ENCODE peak calls at places on chromosomes 4 and X, in six cellular contexts. One of them, this sample, is unnamed.

GRCh38 chrX:71632923-71633657 is 14.8 kb upstream of the CXCR3 start:
- DNase-seq in aorta: no peak
- DNase-seq in kidney epithelial cell: no peak
- DNase-seq in amniotic stem cell: no peak
- DNase-seq in stimulated activated CD4-positive, alpha-beta T cell treated with anti-CD3 and anti-CD28 coated beads, Interleukin-4, amount 100 ng/mL, for 24 hours: no peak
- DNase-seq in amygdala: no peak
- DNase-seq in this sample: no peak

GRCh38 chrX:124035657-124036056 is 74.2 kb downstream of the STAG2 start:
- DNase-seq in amniotic stem cell: no peak
- DNase-seq in aorta: no peak
- DNase-seq in stimulated activated CD4-positive, alpha-beta T cell treated with anti-CD3 and anti-CD28 coated beads, Interleukin-4, amount 100 ng/mL, for 24 hours: no peak
- DNase-seq in kidney epithelial cell: no peak
- DNase-seq in amygdala: no peak
- DNase-seq in this sample: no peak

GRCh38 chr4:128768373-128768996 is 41.0 kb upstream of the JADE1 start:
- DNase-seq in amniotic stem cell: no peak
- DNase-seq in aorta: no peak
- DNase-seq in amygdala: no peak
- DNase-seq in stimulated activated CD4-positive, alpha-beta T cell treated with anti-CD3 and anti-CD28 coated beads, Interleukin-4, amount 100 ng/mL, for 24 hours: no peak
- DNase-seq in kidney epithelial cell: no peak
- DNase-seq in this sample: no peak

GRCh38 chrX:85907316-85907715 is 140.0 kb downstream of the CHM start:
- DNase-seq in aorta: no peak
- DNase-seq in kidney epithelial cell: no peak
- DNase-seq in amniotic stem cell: no peak
- DNase-seq in amygdala: no peak
- DNase-seq in stimulated activated CD4-positive, alpha-beta T cell treated with anti-CD3 and anti-CD28 coated beads, Interleukin-4, amount 100 ng/mL, for 24 hours: no peak
- DNase-seq in this sample: no peak

GRCh38 chr4:114464873-114465272 is 133.7 kb upstream of the UGT8 start:
- DNase-seq in stimulated activated CD4-positive, alpha-beta T cell treated with anti-CD3 and anti-CD28 coated beads, Interleukin-4, amount 100 ng/mL, for 24 hours: no peak
- DNase-seq in aorta: no peak
- DNase-seq in kidney epithelial cell: no peak
- DNase-seq in amniotic stem cell: no peak
- DNase-seq in amygdala: no peak
- DNase-seq in this sample: no peak

GRCh38 chr4:177855543-177856197 is 413.4 kb upstream of the AGA start:
- DNase-seq in kidney epithelial cell: no peak
- DNase-seq in stimulated activated CD4-positive, alpha-beta T cell treated with anti-CD3 and anti-CD28 coated beads, Interleukin-4, amount 100 ng/mL, for 24 hours: no peak
- DNase-seq in aorta: no peak
- DNase-seq in amygdala: no peak
- DNase-seq in amniotic stem cell: no peak
- DNase-seq in this sample: no peak

GRCh38 chrX:153343674-153344073 is 9.7 kb downstream of the ZNF275 start:
- DNase-seq in aorta: no peak
- DNase-seq in amniotic stem cell: no peak
- DNase-seq in stimulated activated CD4-positive, alpha-beta T cell treated with anti-CD3 and anti-CD28 coated beads, Interleukin-4, amount 100 ng/mL, for 24 hours: no peak
- DNase-seq in amygdala: no peak
- DNase-seq in kidney epithelial cell: no peak
- DNase-seq in this sample: no peak

GRCh38 chrX:94365736-94366135 is 691.7 kb downstream of the FAM133A start:
- DNase-seq in amygdala: no peak
- DNase-seq in kidney epithelial cell: no peak
- DNase-seq in aorta: no peak
- DNase-seq in amniotic stem cell: no peak
- DNase-seq in stimulated activated CD4-positive, alpha-beta T cell treated with anti-CD3 and anti-CD28 coated beads, Interleukin-4, amount 100 ng/mL, for 24 hours: no peak
- DNase-seq in this sample: no peak

GRCh38 chr4:85500110-85500867 is 25.3 kb downstream of the ARHGAP24 start:
- DNase-seq in kidney epithelial cell: no peak
- DNase-seq in amygdala: no peak
- DNase-seq in stimulated activated CD4-positive, alpha-beta T cell treated with anti-CD3 and anti-CD28 coated beads, Interleukin-4, amount 100 ng/mL, for 24 hours: no peak
- DNase-seq in aorta: no peak
- DNase-seq in amniotic stem cell: no peak
- DNase-seq in this sample: no peak

This sample was measured in DMS 273 treated with DMSO at 0.1 percent for 48 hours.